ENCODE peak calls at places on chromosome 14, in four cellular contexts. One of them, this sample, is unnamed.

GRCh38 chr14:68464716-68465115 is 328.2 kb downstream of the ZFP36L1 start:
- DNase-seq in SK-N-SH: no peak
- DNase-seq in psoas muscle: no peak
- DNase-seq in right cardiac atrium: no peak
- DNase-seq in this sample: no peak

GRCh38 chr14:51781352-51781751 is 79.1 kb upstream of the GNG2 start:
- DNase-seq in SK-N-SH: no peak
- DNase-seq in psoas muscle: no peak
- DNase-seq in right cardiac atrium: no peak
- DNase-seq in this sample: no peak

GRCh38 chr14:101215936-101216335 is 312.4 kb upstream of the RTL1 start:
- DNase-seq in SK-N-SH: no peak
- DNase-seq in right cardiac atrium: no peak
- DNase-seq in psoas muscle: no peak
- DNase-seq in this sample: no peak

GRCh38 chr14:102606296-102606695 is 13.8 kb downstream of the RCOR1 start:
- DNase-seq in psoas muscle: no peak
- DNase-seq in SK-N-SH: no peak
- DNase-seq in right cardiac atrium: no peak
- DNase-seq in this sample: no peak

GRCh38 chr14:54627325-54627717 is 60.4 kb downstream of the SAMD4A start:
- DNase-seq in psoas muscle: no peak
- DNase-seq in SK-N-SH: no peak
- DNase-seq in right cardiac atrium: no peak
- DNase-seq in this sample: no peak

GRCh38 chr14:52473557-52473956 is 78.7 kb downstream of the TXNDC16 start:
- DNase-seq in psoas muscle: no peak
- DNase-seq in right cardiac atrium: no peak
- DNase-seq in SK-N-SH: peak; percentile 16
- DNase-seq in this sample: no peak

GRCh38 chr14:71212683-71213107 is 305.4 kb downstream of the PCNX1 start:
- DNase-seq in psoas muscle: no peak
- DNase-seq in SK-N-SH: no peak
- DNase-seq in right cardiac atrium: no peak
- DNase-seq in this sample: no peak

GRCh38 chr14:55297611-55298323 is 26.5 kb downstream of the FBXO34 start:
- DNase-seq in psoas muscle: no peak
- DNase-seq in right cardiac atrium: no peak
- DNase-seq in SK-N-SH: no peak
- DNase-seq in this sample: no peak

GRCh38 chr14:100067971-100068959 is 3.0 kb downstream of the EVL start:
- DNase-seq in right cardiac atrium: peak; percentile 56
- DNase-seq in SK-N-SH: no peak
- DNase-seq in psoas muscle: peak; percentile 34
- DNase-seq in this sample: peak; percentile 79

GRCh38 chr14:39033371-39033770 is 69.7 kb downstream of the SEC23A start:
- DNase-seq in right cardiac atrium: no peak
- DNase-seq in psoas muscle: no peak
- DNase-seq in SK-N-SH: no peak
- DNase-seq in this sample: no peak

GRCh38 chr14:90760591-90761316 is 55.5 kb downstream of the TTC7B start:
- DNase-seq in right cardiac atrium: no peak
- DNase-seq in SK-N-SH: peak; percentile 48
- DNase-seq in psoas muscle: no peak
- DNase-seq in this sample: no peak

GRCh38 chr14:59292921-59293605 is 104.6 kb downstream of the DAAM1 start:
- DNase-seq in psoas muscle: no peak
- DNase-seq in right cardiac atrium: no peak
- DNase-seq in SK-N-SH: no peak
- DNase-seq in this sample: no peak

GRCh38 chr14:94066089-94066676 is 14.8 kb downstream of the DDX24 start:
- DNase-seq in right cardiac atrium: no peak
- DNase-seq in psoas muscle: no peak
- DNase-seq in SK-N-SH: no peak
- DNase-seq in this sample: no peak

GRCh38 chr14:102998393-102998792 is 59.0 kb downstream of the CDC42BPB start:
- DNase-seq in SK-N-SH: no peak
- DNase-seq in psoas muscle: no peak
- DNase-seq in right cardiac atrium: no peak
- DNase-seq in this sample: no peak

GRCh38 chr14:93889739-93890138 is 37.4 kb upstream of the FAM181A start:
- DNase-seq in right cardiac atrium: no peak
- DNase-seq in SK-N-SH: no peak
- DNase-seq in psoas muscle: no peak
- DNase-seq in this sample: peak; percentile 52

GRCh38 chr14:63940387-63940786 is 87.6 kb downstream of the SYNE2 start:
- DNase-seq in psoas muscle: no peak
- DNase-seq in right cardiac atrium: no peak
- DNase-seq in SK-N-SH: no peak
- DNase-seq in this sample: no peak

GRCh38 chr14:94392510-94392935 is 4.1 kb upstream of the SERPINA1 start:
- DNase-seq in psoas muscle: peak; percentile 27
- DNase-seq in SK-N-SH: no peak
- DNase-seq in right cardiac atrium: peak; percentile 41
- DNase-seq in this sample: peak; percentile 84

GRCh38 chr14:70257526-70257925 is 68.8 kb upstream of the SLC8A3 start:
- DNase-seq in SK-N-SH: no peak
- DNase-seq in right cardiac atrium: no peak
- DNase-seq in psoas muscle: peak; percentile 32
- DNase-seq in this sample: no peak

GRCh38 chr14:24674204-24674970 is 40.4 kb upstream of the GZMB start:
- DNase-seq in psoas muscle: no peak
- DNase-seq in right cardiac atrium: no peak
- DNase-seq in SK-N-SH: no peak
- DNase-seq in this sample: no peak

GRCh38 chr14:103711516-103712431 is 3.5 kb downstream of the XRCC3 start:
- DNase-seq in SK-N-SH: no peak
- DNase-seq in psoas muscle: peak; percentile 58
- DNase-seq in right cardiac atrium: peak; percentile 73
- DNase-seq in this sample: peak; percentile 79

GRCh38 chr14:52472728-52473127 is 79.6 kb downstream of the TXNDC16 start:
- DNase-seq in SK-N-SH: no peak
- DNase-seq in right cardiac atrium: no peak
- DNase-seq in psoas muscle: no peak
- DNase-seq in this sample: no peak

GRCh38 chr14:26163761-26164160 is 434.1 kb downstream of the NOVA1 start:
- DNase-seq in right cardiac atrium: no peak
- DNase-seq in psoas muscle: no peak
- DNase-seq in SK-N-SH: no peak
- DNase-seq in this sample: no peak

GRCh38 chr14:95359974-95360826 is 40.5 kb upstream of the CLMN start:
- DNase-seq in SK-N-SH: no peak
- DNase-seq in psoas muscle: no peak
- DNase-seq in right cardiac atrium: peak; percentile 27
- DNase-seq in this sample: no peak

GRCh38 chr14:70845601-70846000 is 36.3 kb upstream of the MAP3K9 start:
- DNase-seq in SK-N-SH: no peak
- DNase-seq in right cardiac atrium: no peak
- DNase-seq in psoas muscle: no peak
- DNase-seq in this sample: no peak

GRCh38 chr14:25090716-25091454 is 40.9 kb upstream of the STXBP6 start:
- DNase-seq in psoas muscle: no peak
- DNase-seq in SK-N-SH: no peak
- DNase-seq in right cardiac atrium: no peak
- DNase-seq in this sample: no peak

GRCh38 chr14:53528114-53528513 is 375.0 kb upstream of the DDHD1 start:
- DNase-seq in right cardiac atrium: no peak
- DNase-seq in psoas muscle: peak; percentile 14
- DNase-seq in SK-N-SH: no peak
- DNase-seq in this sample: no peak

GRCh38 chr14:21026251-21026987 is 1.6 kb upstream of the NDRG2 start:
- DNase-seq in right cardiac atrium: no peak
- DNase-seq in SK-N-SH: no peak
- DNase-seq in psoas muscle: peak; percentile 31
- DNase-seq in this sample: no peak

GRCh38 chr14:35789651-35790050 is 19.4 kb downstream of the RALGAPA1 start:
- DNase-seq in psoas muscle: no peak
- DNase-seq in right cardiac atrium: no peak
- DNase-seq in SK-N-SH: no peak
- DNase-seq in this sample: no peak

GRCh38 chr14:103994535-103995184 is 52.3 kb upstream of the RD3L start:
- DNase-seq in SK-N-SH: no peak
- DNase-seq in psoas muscle: no peak
- DNase-seq in right cardiac atrium: no peak
- DNase-seq in this sample: no peak

GRCh38 chr14:24117179-24117578 is 2.4 kb upstream of the NRL start:
- DNase-seq in right cardiac atrium: no peak
- DNase-seq in psoas muscle: no peak
- DNase-seq in SK-N-SH: no peak
- DNase-seq in this sample: no peak

GRCh38 chr14:104981699-104982541 is 3.7 kb upstream of the CLBA1 start:
- DNase-seq in psoas muscle: no peak
- DNase-seq in SK-N-SH: no peak
- DNase-seq in right cardiac atrium: no peak
- DNase-seq in this sample: no peak

GRCh38 chr14:77483851-77484250 is 14.8 kb downstream of the ISM2 start:
- DNase-seq in psoas muscle: no peak
- DNase-seq in SK-N-SH: no peak
- DNase-seq in right cardiac atrium: no peak
- DNase-seq in this sample: no peak

GRCh38 chr14:61147898-61148549 is 133.1 kb downstream of the TMEM30B start:
- DNase-seq in right cardiac atrium: peak; percentile 64
- DNase-seq in SK-N-SH: no peak
- DNase-seq in psoas muscle: peak; percentile 79
- DNase-seq in this sample: no peak

GRCh38 chr14:90693413-90693812 is 122.8 kb downstream of the TTC7B start:
- DNase-seq in right cardiac atrium: no peak
- DNase-seq in psoas muscle: peak; percentile 59
- DNase-seq in SK-N-SH: no peak
- DNase-seq in this sample: no peak

GRCh38 chr14:105836160-105836559 is 309.8 kb downstream of the TMEM121 start:
- DNase-seq in psoas muscle: no peak
- DNase-seq in right cardiac atrium: no peak
- DNase-seq in SK-N-SH: no peak
- DNase-seq in this sample: no peak

GRCh38 chr14:70782361-70782760 is 27.0 kb downstream of the MAP3K9 start:
- DNase-seq in psoas muscle: no peak
- DNase-seq in SK-N-SH: no peak
- DNase-seq in right cardiac atrium: no peak
- DNase-seq in this sample: no peak

GRCh38 chr14:77565289-77566081 is 51.0 kb downstream of the SPTLC2 start:
- DNase-seq in psoas muscle: no peak
- DNase-seq in right cardiac atrium: no peak
- DNase-seq in SK-N-SH: no peak
- DNase-seq in this sample: no peak

GRCh38 chr14:49977126-49977841 is 84.4 kb downstream of the ARF6 start:
- DNase-seq in right cardiac atrium: no peak
- DNase-seq in SK-N-SH: no peak
- DNase-seq in psoas muscle: no peak
- DNase-seq in this sample: no peak
- H3K4me3 ChIP-seq in right cardiac atrium: no peak overlapping the region
- H3K4me3 ChIP-seq in SK-N-SH: no peak overlapping the region
- H3K4me3 ChIP-seq in psoas muscle: no peak overlapping the region
- H3K4me3 ChIP-seq in this sample: no peak overlapping the region

DNA sequence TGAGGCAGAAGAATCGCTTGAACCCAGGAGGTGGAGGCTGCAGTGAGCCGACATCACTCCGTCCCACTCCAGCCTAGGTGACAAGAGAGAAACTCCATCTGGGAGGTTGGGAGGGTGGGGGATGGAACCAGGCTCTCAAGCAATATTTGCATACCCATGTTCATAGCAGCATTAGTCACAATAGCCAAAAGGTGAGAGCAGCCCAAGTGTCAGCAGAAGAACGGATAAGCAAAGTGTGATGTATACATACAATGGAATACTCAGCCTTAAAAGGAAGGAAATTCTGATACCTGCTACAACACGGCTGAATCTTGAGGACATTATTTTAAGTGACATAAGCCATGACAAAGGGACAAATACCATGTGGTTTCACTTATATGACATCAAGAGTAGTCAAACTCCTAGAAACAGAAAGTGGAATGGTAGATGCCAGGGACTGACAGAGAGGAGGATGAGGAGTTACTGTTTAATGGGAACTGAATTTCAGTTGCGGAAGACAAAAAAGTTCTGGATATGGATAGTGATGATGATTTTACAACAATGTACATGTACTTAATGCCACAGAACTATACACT is 11.6 kb downstream of the DAD1 start:
- DNase-seq in psoas muscle: no peak
- DNase-seq in SK-N-SH: no peak
- DNase-seq in right cardiac atrium: no peak
- DNase-seq in this sample: no peak
- H3K4me1 ChIP-seq in psoas muscle: no peaks in the 10 kb centered on the region
- H3K4me1 ChIP-seq in SK-N-SH: peaks cover 7% of the 10 kb centered on the region
- H3K4me1 ChIP-seq in right cardiac atrium: no peaks in the 10 kb centered on the region
- H3K4me1 ChIP-seq in this sample: no peaks in the 10 kb centered on the region

GRCh38 chr14:64966976-64967375 is 5.2 kb downstream of the RAB15 start:
- DNase-seq in SK-N-SH: no peak
- DNase-seq in psoas muscle: no peak
- DNase-seq in right cardiac atrium: no peak
- DNase-seq in this sample: peak; percentile 77

GRCh38 chr14:64968651-64969050 is 3.5 kb downstream of the RAB15 start:
- DNase-seq in psoas muscle: no peak
- DNase-seq in SK-N-SH: no peak
- DNase-seq in right cardiac atrium: no peak
- DNase-seq in this sample: no peak

GRCh38 chr14:64970041-64970440 is 2.1 kb downstream of the RAB15 start:
- DNase-seq in right cardiac atrium: no peak
- DNase-seq in SK-N-SH: no peak
- DNase-seq in psoas muscle: no peak
- DNase-seq in this sample: peak; percentile 30

GRCh38 chr14:64965356-64966000 is 6.7 kb downstream of the RAB15 start:
- DNase-seq in SK-N-SH: no peak
- DNase-seq in right cardiac atrium: no peak
- DNase-seq in psoas muscle: no peak
- DNase-seq in this sample: peak; percentile 53

GRCh38 chr14:64968167-64968566 is 4.0 kb downstream of the RAB15 start:
- DNase-seq in right cardiac atrium: no peak
- DNase-seq in SK-N-SH: no peak
- DNase-seq in psoas muscle: no peak
- DNase-seq in this sample: peak; percentile 36
- H3K4me3 ChIP-seq in right cardiac atrium: no peak overlapping the region
- H3K4me3 ChIP-seq in SK-N-SH: no peak overlapping the region
- H3K4me3 ChIP-seq in psoas muscle: no peak overlapping the region
- H3K4me3 ChIP-seq in this sample: no peak overlapping the region

GRCh38 chr14:75280831-75281690 is 2.4 kb downstream of the FOS start:
- DNase-seq in psoas muscle: no peak
- DNase-seq in SK-N-SH: no peak
- DNase-seq in right cardiac atrium: no peak
- DNase-seq in this sample: peak; percentile 64
- H3K4me1 ChIP-seq in psoas muscle: peaks cover 35% of the 10 kb centered on the region
- H3K4me1 ChIP-seq in SK-N-SH: no peaks in the 10 kb centered on the region
- H3K4me1 ChIP-seq in right cardiac atrium: peaks cover 4% of the 10 kb centered on the region
- H3K4me1 ChIP-seq in this sample: peaks cover 25% of the 10 kb centered on the region

DNA sequence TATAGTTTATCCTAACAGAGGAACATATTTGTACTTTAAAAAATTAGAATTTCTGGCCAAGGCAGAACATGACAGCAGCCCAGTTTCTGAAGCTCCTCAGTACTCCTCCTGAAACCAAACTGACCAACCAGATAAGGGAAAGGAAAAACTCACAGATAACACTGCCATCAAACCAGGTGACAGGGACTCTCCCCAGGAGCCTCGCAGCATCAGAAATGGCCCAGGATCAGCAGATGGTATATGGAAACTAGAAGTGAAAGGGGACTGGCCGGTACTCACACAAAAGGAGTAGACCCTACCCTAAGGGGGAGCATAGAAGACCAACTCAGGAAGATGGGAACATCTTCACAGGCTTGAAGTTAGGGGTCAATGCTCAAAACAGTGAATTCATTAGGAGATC is 22.0 kb downstream of the GALC start:
- DNase-seq in right cardiac atrium: no peak
- DNase-seq in SK-N-SH: no peak
- DNase-seq in psoas muscle: no peak
- DNase-seq in this sample: no peak
- H3K4me3 ChIP-seq in right cardiac atrium: no peak overlapping the region
- H3K4me3 ChIP-seq in SK-N-SH: no peak overlapping the region
- H3K4me3 ChIP-seq in psoas muscle: no peak overlapping the region
- H3K4me3 ChIP-seq in this sample: no peak overlapping the region

This sample was measured in upper lobe of right lung.